ENCODE peak calls at places on chromosome 22, in ten cellular contexts. Y is cardiac septum, R is EL, J is NCI-H1092, G is left colon, L is left cardiac atrium, H is neuronal stem cell, S is NCI-H345, D is NCI-H510A treated with DMSO at 0.1 percent for 48 hours, C is heart left ventricle. K is an unnamed sample.

GRCh38 chr22:43179151-43179910 is 7.6 kb downstream of the TTLL12 start:
- DNase-seq in Y (no peak), R (no peak), J (no peak), G (no peak), L (no peak), H (no peak), S (no peak), D (no peak), C (peak), K (no peak)

GRCh38 chr22:20438678-20439492 is 1.3 kb upstream of the SCARF2 start:
- DNase-seq in Y (peak), R (peak), J (no peak), G (no peak), L (peak), H (no peak), S (no peak), D (no peak), C (peak), K (no peak)

GRCh38 chr22:28014141-28015055 is 95.3 kb upstream of the PITPNB start:
- DNase-seq in Y (no peak), R (no peak), J (no peak), G (no peak), L (peak), H (peak), S (no peak), D (peak), C (peak), K (no peak)

GRCh38 chr22:25843660-25844275 is 101.8 kb downstream of the MYO18B start:
- DNase-seq in Y (no peak), R (no peak), J (no peak), G (no peak), L (no peak), H (no peak), S (peak), D (no peak), C (no peak), K (no peak)

GRCh38 chr22:23282089-23282501 is 101.8 kb downstream of the BCR start:
- DNase-seq in Y (no peak), R (peak), J (no peak), G (peak), L (peak), H (no peak), S (no peak), D (no peak), C (peak), K (no peak)

GRCh38 chr22:23773247-23774113 is 831 bp downstream of the MMP11 start:
- DNase-seq in Y (no peak), R (no peak), J (no peak), G (no peak), L (no peak), H (no peak), S (peak), D (no peak), C (peak), K (no peak)

GRCh38 chr22:49986325-49986724 is 25.8 kb downstream of the PIM3 start:
- DNase-seq in Y (no peak), R (no peak), J (no peak), G (no peak), L (no peak), H (no peak), S (no peak), D (no peak), C (no peak), K (no peak)

GRCh38 chr22:50314455-50315288 is 7.2 kb upstream of the PLXNB2 start:
- DNase-seq in Y (no peak), R (no peak), J (no peak), G (peak), L (peak), H (no peak), S (no peak), D (peak), C (peak), K (peak)

GRCh38 chr22:19383292-19383691 is 48.2 kb downstream of the HIRA start:
- DNase-seq in Y (no peak), R (no peak), J (no peak), G (no peak), L (no peak), H (no peak), S (no peak), D (no peak), C (no peak), K (no peak)

GRCh38 chr22:39519681-39520053 is 695 bp upstream of the ATF4 start:
- DNase-seq in Y (peak), R (no peak), J (peak), G (peak), L (peak), H (no peak), S (no peak), D (peak), C (peak), K (peak)

GRCh38 chr22:49756656-49757055 is 71.0 kb downstream of the BRD1 start:
- DNase-seq in Y (no peak), R (no peak), J (no peak), G (no peak), L (peak), H (no peak), S (no peak), D (no peak), C (no peak), K (no peak)

GRCh38 chr22:47035443-47035881 is 273.0 kb downstream of the TBC1D22A start:
- DNase-seq in Y (no peak), R (no peak), J (no peak), G (no peak), L (no peak), H (no peak), S (no peak), D (no peak), C (no peak), K (no peak)

GRCh38 chr22:35645646-35646045 is 2.6 kb upstream of the APOL6 start:
- DNase-seq in Y (peak), R (no peak), J (no peak), G (no peak), L (no peak), H (no peak), S (no peak), D (no peak), C (no peak), K (no peak)

K was measured in SK-N-DZ.